ENCODE peak calls at places on chromosomes 3 and 15, in ten cellular contexts. A is GM23338; V is CD8-positive, alpha-beta memory T cell; K is HepG2; S is uterus; I is right cardiac atrium; Q is neuronal stem cell; W is transverse colon; F is upper lobe of right lung; Z is adrenal gland. T is an unnamed sample.
A peak's percentile ranks its signal among the peaks of the same experiment; 100 is the strongest.

GRCh38 chr15:28020644-28021043 is 78.5 kb downstream of the OCA2 start:
- DNase-seq in A (no peak), V (no peak), K (no peak), S (no peak), I (no peak), Q (no peak), W (no peak), F (no peak), Z (no peak), T (no peak)

GRCh38 chr3:356947-357346 is 160.4 kb downstream of the CHL1 start:
- DNase-seq in A (no peak), V (no peak), K (no peak), S (peak; percentile 84), I (peak; percentile 46), Q (no peak), W (peak; percentile 41), F (no peak), Z (no peak), T (peak; percentile 62)

GRCh38 chr3:125161607-125162219 is 50.8 kb downstream of the SLC12A8 start:
- DNase-seq in A (no peak), V (no peak), K (no peak), S (peak; percentile 44), I (peak; percentile 77), Q (no peak), W (no peak), F (no peak), Z (no peak), T (no peak)

GRCh38 chr3:154540950-154541604 is 111.1 kb upstream of the GPR149 start:
- DNase-seq in A (no peak), V (no peak), K (no peak), S (no peak), I (no peak), Q (no peak), W (no peak), F (no peak), Z (no peak), T (no peak)

GRCh38 chr3:195886181-195887141 is 21.9 kb downstream of the TNK2 start:
- DNase-seq in A (no peak), V (no peak), K (no peak), S (no peak), I (peak; percentile 85), Q (no peak), W (no peak), F (no peak), Z (no peak), T (peak; percentile 49)

GRCh38 chr3:108602249-108602934 is 12.9 kb downstream of the DZIP3 start:
- DNase-seq in A (peak; percentile 54), V (peak; percentile 8), K (no peak), S (no peak), I (no peak), Q (no peak), W (no peak), F (no peak), Z (no peak), T (no peak)

GRCh38 chr15:29656636-29657475 is 165.4 kb downstream of the TJP1 start:
- DNase-seq in A (peak; percentile 92), V (no peak), K (no peak), S (no peak), I (no peak), Q (peak; percentile 54), W (no peak), F (no peak), Z (no peak), T (no peak)

GRCh38 chr15:61660579-61660978 is 399.7 kb downstream of the VPS13C start:
- DNase-seq in A (no peak), V (no peak), K (no peak), S (peak; percentile 77), I (no peak), Q (no peak), W (no peak), F (no peak), Z (no peak), T (no peak)

GRCh38 chr3:191066669-191067068 is 132.4 kb upstream of the OSTN start:
- DNase-seq in A (no peak), V (no peak), K (no peak), S (no peak), I (no peak), Q (no peak), W (no peak), F (no peak), Z (no peak), T (no peak)

GRCh38 chr3:124817079-124817478 is 70.1 kb downstream of the ITGB5 start:
- DNase-seq in A (no peak), V (no peak), K (no peak), S (no peak), I (no peak), Q (no peak), W (no peak), F (no peak), Z (no peak), T (no peak)

GRCh38 chr3:24351779-24352469 is 142.7 kb downstream of the THRB start:
- DNase-seq in A (no peak), V (no peak), K (no peak), S (peak; percentile 81), I (peak; percentile 44), Q (no peak), W (no peak), F (no peak), Z (peak; percentile 30), T (no peak)

DNA sequence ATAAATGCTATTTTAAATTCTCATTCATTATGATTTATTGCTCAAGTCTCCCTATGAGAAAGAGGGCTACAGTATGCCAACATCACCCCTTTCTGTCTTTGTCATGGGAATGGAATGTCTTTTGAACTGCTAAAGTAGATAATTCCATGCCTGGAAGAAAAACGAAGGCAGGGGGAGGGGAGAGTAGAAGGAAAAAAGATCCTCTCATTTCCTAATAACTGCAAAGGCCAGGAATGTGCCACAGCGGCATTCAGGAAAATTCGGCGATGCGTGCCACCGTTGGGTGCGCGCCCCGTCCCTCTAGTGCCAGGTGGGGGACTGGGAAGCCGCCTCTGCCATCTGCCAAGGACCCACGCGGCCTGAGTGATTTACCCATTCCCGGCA is 54.7 kb downstream of the CPN2 start:
- DNase-seq in A (peak; percentile 92), V (no peak), K (peak; percentile 42), S (no peak), I (peak; percentile 65), Q (peak; percentile 70), W (no peak), F (peak; percentile 65), Z (peak; percentile 65), T (no peak)
- H3K4me3 ChIP-seq in A (peak overlapping the region; percentile 45), V (no peak overlapping the region), K (peak overlapping the region; percentile 49), S (peak overlapping the region; percentile 16), I (no peak overlapping the region), Q (peak overlapping the region; percentile 16), W (peak overlapping the region; percentile 14), F (peak overlapping the region; percentile 32), Z (peak overlapping the region; percentile 43), T (peak overlapping the region; percentile 57)

GRCh38 chr3:120441776-120442175 is 9.0 kb downstream of the FSTL1 start:
- DNase-seq in A (no peak), V (no peak), K (no peak), S (no peak), I (no peak), Q (no peak), W (no peak), F (no peak), Z (no peak), T (no peak)
- H3K4me1 ChIP-seq in A (peaks cover 13% of the 10 kb centered on the region), V (no peaks in the 10 kb centered on the region), K (no peaks in the 10 kb centered on the region), S (peaks cover 10% of the 10 kb centered on the region), I (peaks cover 28% of the 10 kb centered on the region), Q (peaks cover 2% of the 10 kb centered on the region), W (peaks cover 34% of the 10 kb centered on the region), F (peaks cover 41% of the 10 kb centered on the region), Z (peaks cover 77% of the 10 kb centered on the region), T (no peaks in the 10 kb centered on the region)

GRCh38 chr3:43522702-43523362 is 99.0 kb downstream of the ANO10 start:
- DNase-seq in A (no peak), V (no peak), K (peak; percentile 51), S (no peak), I (no peak), Q (no peak), W (no peak), F (no peak), Z (no peak), T (no peak)
- H3K27ac ChIP-seq in A (no peak overlapping the region), V (no peak overlapping the region), K (no peak overlapping the region), S (no peak overlapping the region), I (no peak overlapping the region), Q (no peak overlapping the region), W (no peak overlapping the region), F (no peak overlapping the region), Z (no peak overlapping the region), T (no peak overlapping the region)

DNA sequence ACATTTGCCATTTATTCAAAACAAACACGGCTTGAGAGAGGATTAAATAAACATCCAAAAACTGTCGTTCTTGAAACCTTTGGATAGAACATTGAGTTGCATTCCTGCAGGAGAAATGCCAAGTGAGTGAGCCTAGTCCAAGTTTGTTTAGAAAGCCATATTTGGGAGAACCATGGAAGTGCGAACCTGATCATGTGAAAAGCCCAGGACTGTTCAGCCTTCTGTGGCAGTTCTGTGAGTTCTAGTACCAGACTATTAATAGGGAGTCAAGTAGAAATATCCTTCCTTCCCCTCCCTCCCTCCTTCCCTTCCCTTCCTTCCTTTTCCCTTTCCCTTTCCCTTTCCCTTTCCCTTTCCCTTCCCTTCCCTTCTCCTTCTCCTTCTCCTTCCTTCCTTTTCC is 470.4 kb downstream of the LPP start:
- DNase-seq in A (no peak), V (no peak), K (no peak), S (peak; percentile 58), I (peak; percentile 48), Q (no peak), W (peak; percentile 29), F (no peak), Z (no peak), T (no peak)
- H3K4me3 ChIP-seq in A (no peak overlapping the region), V (no peak overlapping the region), K (no peak overlapping the region), S (no peak overlapping the region), I (no peak overlapping the region), Q (no peak overlapping the region), W (no peak overlapping the region), F (no peak overlapping the region), Z (no peak overlapping the region), T (no peak overlapping the region)

DNA sequence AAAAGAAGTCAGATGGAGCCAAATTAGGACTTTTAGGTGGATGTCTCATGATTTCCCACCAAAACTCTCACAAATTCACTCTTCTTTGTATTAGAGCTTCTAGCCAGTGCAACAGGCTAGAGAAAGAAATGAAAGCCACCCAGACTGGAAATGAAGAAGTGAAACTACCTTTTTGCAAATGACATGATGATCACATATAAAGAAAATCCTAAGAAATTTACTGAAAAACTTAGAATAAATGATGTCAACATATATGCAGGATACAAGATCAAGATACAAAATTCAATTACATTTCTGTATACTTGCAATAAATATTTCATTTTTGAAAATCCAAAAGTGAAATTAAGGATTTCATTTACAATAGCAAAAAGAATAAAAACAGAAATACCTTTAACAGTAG is 110.8 kb downstream of the LRIG1 start:
- DNase-seq in A (no peak), V (no peak), K (no peak), S (no peak), I (no peak), Q (no peak), W (no peak), F (no peak), Z (no peak), T (no peak)
- H3K4me1 ChIP-seq in A (no peaks in the 10 kb centered on the region), V (peaks cover 52% of the 10 kb centered on the region), K (no peaks in the 10 kb centered on the region), S (peaks cover 10% of the 10 kb centered on the region), I (peaks cover 8% of the 10 kb centered on the region), Q (no peaks in the 10 kb centered on the region), W (peaks cover 4% of the 10 kb centered on the region), F (no peaks in the 10 kb centered on the region), Z (no peaks in the 10 kb centered on the region), T (peaks cover 17% of the 10 kb centered on the region)

GRCh38 chr3:30642715-30643361 is 36.4 kb downstream of the TGFBR2 start:
- DNase-seq in A (no peak), V (no peak), K (no peak), S (no peak), I (no peak), Q (no peak), W (no peak), F (no peak), Z (no peak), T (no peak)
- H3K27ac ChIP-seq in A (no peak overlapping the region), V (peak overlapping the region; percentile 5), K (no peak overlapping the region), S (peak overlapping the region; percentile 69), I (peak overlapping the region; percentile 40), Q (no peak overlapping the region), W (peak overlapping the region; percentile 75), F (peak overlapping the region; percentile 74), Z (peak overlapping the region; percentile 62), T (peak overlapping the region; percentile 65)

T was measured in psoas muscle.